ENCODE peak calls at places on chromosomes 16 and 17, in four cellular contexts. J is thoracic aorta, S is psoas muscle, F is tibial artery. G is an unnamed sample.

GRCh38 chr16:58306327-58306726 is 11.5 kb upstream of the PRSS54 start:
- DNase-seq in F (no peak), S (no peak), J (no peak), G (peak; percentile 61)

GRCh38 chr17:49861150-49861884 is 13.4 kb upstream of the TAC4 start:
- DNase-seq in S (no peak), F (no peak), J (no peak), G (peak; percentile 62)

GRCh38 chr17:50922739-50923405 is 56.7 kb upstream of the TOB1 start:
- DNase-seq in J (no peak), S (no peak), F (no peak), G (peak; percentile 88)

GRCh38 chr17:3557768-3558583 is at the start of gene TRPV3:
- DNase-seq in F (no peak), S (peak; percentile 86), J (no peak), G (peak; percentile 92)

GRCh38 chr17:77282524-77283515 is 142.1 kb downstream of the SEC14L1 start:
- DNase-seq in J (no peak), F (no peak), S (no peak), G (peak; percentile 62)

GRCh38 chr17:3552916-3553315 is 4.7 kb downstream of the TRPV3 start:
- DNase-seq in F (no peak), J (no peak), S (no peak), G (no peak)

GRCh38 chr16:49491736-49492089 is 118.1 kb downstream of the C16orf78 start:
- DNase-seq in S (peak; percentile 56), F (peak; percentile 44), J (no peak), G (no peak)

GRCh38 chr16:75496546-75496945 is 1.3 kb upstream of the CHST6 start:
- DNase-seq in J (no peak), S (no peak), F (no peak), G (no peak)

GRCh38 chr16:85627102-85627834 is 14.1 kb downstream of the GSE1 start:
- DNase-seq in J (no peak), S (no peak), F (no peak), G (no peak)

GRCh38 chr16:4116328-4117249 is at the start of gene ADCY9:
- DNase-seq in S (peak; percentile 90), J (no peak), F (peak; percentile 69), G (peak; percentile 89)

GRCh38 chr16:55391760-55392375 is 67.9 kb downstream of the IRX6 start:
- DNase-seq in F (no peak), S (no peak), J (no peak), G (no peak)

GRCh38 chr17:27572665-27573064 is 58.3 kb upstream of the LGALS9 start:
- DNase-seq in J (no peak), S (peak; percentile 17), F (no peak), G (no peak)

GRCh38 chr17:57295526-57296023 is 39.3 kb downstream of the MSI2 start:
- DNase-seq in S (no peak), J (no peak), F (no peak), G (no peak)

GRCh38 chr16:66481081-66481942 is 54.2 kb downstream of the BEAN1 start:
- DNase-seq in J (no peak), F (peak; percentile 17), S (no peak), G (peak; percentile 11)

GRCh38 chr16:11857161-11857560 is 5.8 kb upstream of the RSL1D1 start:
- DNase-seq in F (no peak), J (no peak), S (no peak), G (no peak)

GRCh38 chr16:12009462-12009861 is 32.9 kb downstream of the SNX29 start:
- DNase-seq in S (no peak), F (no peak), J (no peak), G (no peak)

GRCh38 chr17:56528636-56529170 is 64.8 kb upstream of the NOG start:
- DNase-seq in F (no peak), S (no peak), J (no peak), G (no peak)

GRCh38 chr17:7705269-7706255 is 560 bp downstream of the EFNB3 start:
- DNase-seq in S (no peak), J (no peak), F (no peak), G (peak; percentile 48)

GRCh38 chr17:38922538-38923291 is 2.7 kb upstream of the LASP1NB start:
- DNase-seq in S (peak; percentile 72), F (peak; percentile 85), J (no peak), G (peak; percentile 16)

GRCh38 chr17:44149750-44150329 is 8.1 kb downstream of the HROB start:
- DNase-seq in J (no peak), S (no peak), F (no peak), G (no peak)

GRCh38 chr16:70588565-70588964 is 57.8 kb upstream of the IL34 start:
- DNase-seq in F (no peak), S (no peak), J (no peak), G (no peak)

GRCh38 chr16:68003031-68003430 is 3.7 kb upstream of the DPEP2 start:
- DNase-seq in S (no peak), F (no peak), J (no peak), G (no peak)

GRCh38 chr16:68000024-68000423 is 740 bp upstream of the DPEP2 start:
- DNase-seq in S (no peak), J (no peak), F (no peak), G (no peak)

GRCh38 chr16:68005786-68006286 is 6.6 kb upstream of the DPEP2 start:
- DNase-seq in F (peak; percentile 55), S (no peak), J (no peak), G (peak; percentile 88)

GRCh38 chr16:67995423-67995822 is 3.9 kb downstream of the DPEP2 start:
- DNase-seq in S (no peak), J (no peak), F (no peak), G (no peak)

DNA sequence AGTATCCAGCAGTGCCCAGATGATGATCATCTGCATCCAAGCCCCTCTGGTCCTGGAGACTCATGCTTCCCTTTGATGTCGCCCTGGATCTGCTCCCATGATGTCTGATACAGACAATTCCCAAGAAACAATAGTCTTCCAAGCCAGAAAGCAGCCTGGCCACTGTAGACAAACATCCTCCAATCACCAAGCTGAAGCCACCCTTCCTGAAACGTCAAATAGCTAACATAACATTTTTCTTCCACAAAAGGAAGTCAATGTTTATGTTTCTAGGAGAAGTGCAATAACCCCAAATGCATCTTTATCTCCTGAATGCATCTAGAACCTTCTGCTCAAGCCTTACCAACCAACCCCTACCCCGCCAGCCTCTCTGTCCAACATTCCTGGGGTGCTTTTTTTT is 1.2 kb upstream of the DPEP2 start:
- DNase-seq in S (no peak), J (no peak), F (no peak), G (no peak)
- H3K4me1 ChIP-seq in S (no peaks in the 10 kb centered on the region), J (no peaks in the 10 kb centered on the region), F (no peaks in the 10 kb centered on the region), G (no peaks in the 10 kb centered on the region)

GRCh38 chr16:1474047-1474446 is 781 bp downstream of the CLCN7 start:
- DNase-seq in S (no peak), J (no peak), F (no peak), G (no peak)
- H3K27ac ChIP-seq in S (peak overlapping the region; percentile 96), J (no peak overlapping the region), F (peak overlapping the region; percentile 88), G (peak overlapping the region; percentile 95)

GRCh38 chr16:83248735-83249469 is 558.9 kb upstream of the HSBP1 start:
- DNase-seq in J (no peak), F (no peak), S (no peak), G (no peak)

GRCh38 chr16:83245061-83245460 is 562.7 kb upstream of the HSBP1 start:
- DNase-seq in J (no peak), F (no peak), S (no peak), G (no peak)

GRCh38 chr16:83247767-83248372 is 559.9 kb upstream of the HSBP1 start:
- DNase-seq in F (no peak), S (no peak), J (no peak), G (no peak)

DNA sequence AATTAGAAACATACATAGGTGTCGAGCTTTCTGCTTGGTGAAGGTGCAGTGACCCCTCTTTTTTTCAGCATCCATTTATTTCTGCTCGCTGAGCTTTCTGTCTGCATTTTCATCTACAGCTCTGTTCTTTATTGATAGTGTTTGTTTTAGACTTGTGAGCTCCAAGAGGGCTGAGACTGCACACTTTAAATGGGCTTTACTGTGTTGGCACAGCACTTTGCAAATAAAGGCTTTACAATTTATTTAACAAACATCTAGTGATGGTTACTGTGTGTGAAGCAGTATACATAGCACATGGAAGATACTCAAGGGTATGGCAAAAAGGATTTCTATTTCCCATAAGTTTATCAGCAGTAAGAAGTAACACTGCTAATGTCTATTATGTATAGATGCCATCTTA is 563.7 kb upstream of the HSBP1 start:
- DNase-seq in J (no peak), F (no peak), S (no peak), G (no peak)
- H3K4me3 ChIP-seq in J (no peak overlapping the region), F (no peak overlapping the region), S (no peak overlapping the region), G (no peak overlapping the region)

GRCh38 chr17:66135219-66135618 is 56.7 kb downstream of the CEP112 start:
- DNase-seq in J (no peak), S (no peak), F (no peak), G (no peak)
- H3K4me1 ChIP-seq in J (peaks cover 6% of the 10 kb centered on the region), S (no peaks in the 10 kb centered on the region), F (no peaks in the 10 kb centered on the region), G (no peaks in the 10 kb centered on the region)

G was measured in Peyer's patch.